ENCODE peak calls at places on chromosomes 5 and 9, in six cellular contexts. X is OCI-LY7, U is IMR-90, L is PC-3, J is H9, S is neural progenitor cell. M is an unnamed sample. For H4K20me1, the result is how much of the 10 kb centered on the place peaks cover.

GRCh38 chr9:120905794-120906248 is 20.8 kb downstream of the TRAF1 start:
- DNase-seq in U (no peak), L (no peak), X (peak), S (no peak), J (no peak), M (no peak)

GRCh38 chr5:53027913-53028312 is 38.8 kb downstream of the ITGA2 start:
- DNase-seq in J (no peak), U (peak), X (no peak), S (no peak), L (peak), M (no peak)

GRCh38 chr9:106324596-106325280 is 538.2 kb upstream of the ZNF462 start:
- DNase-seq in S (peak), U (no peak), X (no peak), J (no peak), L (no peak), M (no peak)

GRCh38 chr5:66558562-66558961 is 37.6 kb upstream of the MAST4 start:
- DNase-seq in S (no peak), J (no peak), X (no peak), L (no peak), U (no peak), M (no peak)

GRCh38 chr9:88280816-88281382 is 107.3 kb upstream of the SPIN1 start:
- DNase-seq in S (peak), J (peak), U (peak), L (no peak), X (no peak), M (no peak)

GRCh38 chr5:75519761-75520160 is 8.1 kb downstream of the POLK start:
- DNase-seq in J (no peak), U (no peak), X (no peak), L (no peak), S (no peak), M (no peak)

GRCh38 chr9:8287501-8287900 is 487.9 kb upstream of the DMAC1 start:
- DNase-seq in X (no peak), J (no peak), S (no peak), L (no peak), U (no peak), M (no peak)

GRCh38 chr5:1760656-1761452 is 38.8 kb downstream of the MRPL36 start:
- DNase-seq in S (no peak), L (no peak), J (peak), X (no peak), U (no peak), M (no peak)

GRCh38 chr5:10220253-10220652 is 29.4 kb downstream of the ATPSCKMT start:
- DNase-seq in S (peak), X (no peak), U (no peak), J (no peak), L (no peak), M (no peak)

GRCh38 chr9:4027616-4028015 is 272.3 kb downstream of the GLIS3 start:
- DNase-seq in U (no peak), X (no peak), S (no peak), L (no peak), J (no peak), M (no peak)

GRCh38 chr9:105067895-105068580 is 140.1 kb upstream of the ABCA1 start:
- DNase-seq in U (peak), X (no peak), S (no peak), J (no peak), L (peak), M (no peak)

GRCh38 chr9:105306533-105307140 is 62.2 kb downstream of the SLC44A1 start:
- DNase-seq in U (no peak), J (no peak), X (no peak), S (no peak), L (no peak), M (no peak)

GRCh38 chr9:134179918-134180785 is 15.8 kb upstream of the RNU6ATAC start:
- DNase-seq in S (no peak), L (no peak), U (no peak), J (no peak), X (no peak), M (no peak)

GRCh38 chr9:16610538-16610937 is 259.9 kb downstream of the BNC2 start:
- DNase-seq in L (no peak), S (no peak), J (no peak), X (no peak), U (no peak), M (no peak)

GRCh38 chr5:65359981-65360380 is 121.7 kb downstream of the ADAMTS6 start:
- DNase-seq in X (no peak), S (no peak), U (peak), J (no peak), L (no peak), M (no peak)

GRCh38 chr9:4769321-4770080 is 23.2 kb upstream of the RCL1 start:
- DNase-seq in U (peak), L (peak), J (no peak), S (no peak), X (no peak), M (no peak)

GRCh38 chr5:162119801-162120200 is 52.2 kb downstream of the GABRG2 start:
- DNase-seq in X (no peak), L (no peak), J (no peak), U (no peak), S (no peak), M (no peak)

GRCh38 chr5:76717222-76718083 is 1.5 kb downstream of the F2R start:
- DNase-seq in J (no peak), U (no peak), X (no peak), S (peak), L (no peak), M (no peak)

GRCh38 chr5:95881833-95882232 is 59.3 kb upstream of the GLRX start:
- DNase-seq in X (no peak), U (no peak), J (no peak), S (no peak), L (no peak), M (no peak)

GRCh38 chr5:31225118-31225517 is 31.6 kb downstream of the CDH6 start:
- DNase-seq in J (no peak), L (peak), U (peak), S (no peak), X (no peak), M (no peak)

GRCh38 chr9:107345327-107345726 is 62.2 kb downstream of the RAD23B start:
- DNase-seq in S (no peak), X (no peak), L (no peak), U (no peak), J (no peak), M (no peak)

GRCh38 chr5:66689522-66690220 is 93.5 kb downstream of the MAST4 start:
- DNase-seq in X (no peak), U (no peak), J (no peak), L (no peak), S (no peak), M (no peak)

GRCh38 chr9:111744363-111744762 is 50.4 kb downstream of the SHOC1 start:
- DNase-seq in L (no peak), U (no peak), J (no peak), S (no peak), X (no peak), M (no peak)

GRCh38 chr5:71825992-71826391 is 106.9 kb downstream of the CARTPT start:
- DNase-seq in L (no peak), J (no peak), S (no peak), U (no peak), X (no peak), M (no peak)

GRCh38 chr5:74206571-74207550 is 433.7 kb downstream of the ENC1 start:
- DNase-seq in U (peak), S (peak), X (no peak), J (no peak), L (peak), M (no peak)

DNA sequence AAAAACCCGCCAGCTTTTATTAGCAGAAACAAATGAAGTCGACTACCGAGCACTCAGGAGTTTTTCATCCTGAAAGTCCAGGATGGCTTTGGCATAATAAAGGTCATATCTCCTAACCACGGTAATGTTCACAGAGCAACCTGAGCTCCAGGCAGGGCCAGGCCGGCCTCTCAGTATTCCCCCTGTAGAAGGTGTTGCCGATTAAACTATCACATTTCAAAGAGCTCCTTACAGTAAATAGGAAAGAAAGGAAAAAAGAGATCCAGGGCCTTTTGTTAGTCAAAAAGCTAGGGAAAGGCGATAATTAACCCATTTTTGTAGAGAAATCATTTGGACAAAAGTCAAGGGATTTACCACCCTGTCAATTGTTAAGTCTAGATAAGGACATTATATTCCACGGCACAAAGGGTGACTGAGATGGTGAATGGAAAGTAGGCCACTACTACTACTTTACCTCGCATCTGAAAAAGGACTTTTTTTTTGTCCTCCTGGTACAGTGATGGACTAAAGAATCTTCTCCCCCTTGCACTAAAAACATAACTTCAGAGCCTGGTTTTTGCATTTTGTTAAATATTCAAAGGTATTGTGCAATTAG is 147.7 kb downstream of the EBF1 start:
- DNase-seq in U (no peak), X (no peak), L (no peak), S (peak), J (peak), M (no peak)
- H4K20me1 ChIP-seq in U (under half), X (under half), L (under half), S (under half), J (under half), M (under half)

GRCh38 chr9:78303377-78304062 is 6.6 kb downstream of the PSAT1 start:
- DNase-seq in X (no peak), L (no peak), J (no peak), S (no peak), U (no peak), M (no peak)
- H4K20me1 ChIP-seq in X (under half), L (under half), J (under half), S (under half), U (under half), M (under half)

DNA sequence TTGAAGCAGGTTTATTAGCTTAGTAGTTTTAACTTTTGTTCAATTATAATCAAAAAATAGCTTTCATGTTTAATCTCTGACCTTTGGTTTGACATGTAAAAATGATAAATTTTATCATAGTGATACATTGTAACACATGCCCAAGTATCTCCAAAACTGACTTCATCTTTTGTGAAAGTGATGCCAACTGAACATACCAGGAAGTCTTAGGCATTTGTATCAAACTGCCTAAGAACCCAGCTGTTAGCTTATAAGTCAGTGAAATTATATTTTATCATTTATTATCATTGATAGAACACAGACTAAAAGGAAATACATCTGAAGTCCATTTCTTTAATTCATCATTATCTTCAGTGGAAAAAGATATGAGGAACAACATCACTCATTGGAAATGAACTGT is 39.1 kb downstream of the NIPBL start:
- DNase-seq in J (no peak), S (no peak), X (no peak), L (no peak), U (peak), M (no peak)
- H4K20me1 ChIP-seq in J (under half), S (half or more), X (under half), L (under half), U (half or more), M (under half)

GRCh38 chr5:14149672-14150053 is 6.5 kb downstream of the TRIO start:
- DNase-seq in J (no peak), S (no peak), L (no peak), U (no peak), X (no peak), M (no peak)

GRCh38 chr5:14146725-14147124 is 3.6 kb downstream of the TRIO start:
- DNase-seq in J (no peak), X (no peak), S (no peak), L (peak), U (no peak), M (no peak)

GRCh38 chr5:14147210-14147609 is 4.1 kb downstream of the TRIO start:
- DNase-seq in U (no peak), L (no peak), S (no peak), J (no peak), X (no peak), M (no peak)

GRCh38 chr5:14148890-14149671 is 5.9 kb downstream of the TRIO start:
- DNase-seq in S (no peak), J (peak), U (no peak), X (no peak), L (no peak), M (no peak)

DNA sequence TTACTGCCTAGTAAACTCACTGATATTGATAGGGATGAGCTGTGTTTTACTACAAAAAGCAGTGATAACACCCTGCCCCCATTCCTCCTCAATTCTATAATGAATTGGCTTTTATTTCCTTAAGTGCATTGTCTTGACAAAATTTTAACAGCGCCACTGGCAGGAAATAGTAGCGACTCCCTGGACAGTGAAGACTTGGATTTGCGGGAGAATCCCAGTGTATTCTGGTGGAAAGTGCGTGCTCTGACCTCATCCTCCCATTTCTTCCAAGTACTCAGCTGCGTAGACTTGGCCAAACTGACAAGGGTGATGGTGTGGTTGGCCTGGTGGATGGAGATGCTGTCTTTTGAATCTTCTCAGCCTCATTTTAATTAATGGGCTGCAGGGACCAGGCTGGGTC is 5.3 kb downstream of the TRIO start:
- DNase-seq in J (no peak), U (no peak), L (no peak), X (no peak), S (no peak), M (no peak)
- H4K20me1 ChIP-seq in J (under half), U (half or more), L (half or more), X (under half), S (half or more), M (under half)

M was measured in HCT116.